ENCODE peak calls at places on chromosomes 13 and 19, in seven cellular contexts. N is endodermal cell, D is left ventricle myocardium inferior, A is transverse colon, B is BE2C, V is sigmoid colon, X is heart left ventricle. S is an unnamed sample. For H3K4me1 and H3K36me3, the result is how much of the 10 kb centered on the place peaks cover.

GRCh38 chr19:44356383-44357111 is at the start of gene ZNF112:
- DNase-seq in N (peak), D (peak), A (peak), B (peak), V (peak), X (peak), S (peak)

GRCh38 chr19:17933414-17934129 is 757 bp downstream of the CCDC124 start:
- DNase-seq in N (no peak), D (no peak), A (no peak), B (no peak), V (no peak), X (no peak), S (no peak)

GRCh38 chr19:50969413-50969760 is at the start of gene KLK6:
- DNase-seq in N (peak), D (no peak), A (no peak), B (no peak), V (no peak), X (no peak), S (no peak)

GRCh38 chr13:83377486-83377885 is 504.8 kb downstream of the SLITRK1 start:
- DNase-seq in N (no peak), D (no peak), A (no peak), B (no peak), V (no peak), X (no peak), S (no peak)

GRCh38 chr13:107210216-107211010 is 642.5 kb upstream of the ARGLU1 start:
- DNase-seq in N (no peak), D (no peak), A (no peak), B (no peak), V (no peak), X (no peak), S (no peak)

GRCh38 chr19:39156230-39156890 is 30.8 kb downstream of the PAK4 start:
- DNase-seq in N (no peak), D (no peak), A (no peak), B (peak), V (no peak), X (no peak), S (no peak)

GRCh38 chr13:63048648-63049047 is 1633.0 kb upstream of the PCDH20 start:
- DNase-seq in N (no peak), D (no peak), A (no peak), B (no peak), V (no peak), X (no peak), S (no peak)

GRCh38 chr13:93248627-93249047 is 22.0 kb downstream of the GPC6 start:
- DNase-seq in N (peak), D (no peak), A (no peak), B (peak), V (no peak), X (no peak), S (no peak)

GRCh38 chr13:107834268-107834667 is 381.1 kb downstream of the LIG4 start:
- DNase-seq in N (no peak), D (no peak), A (no peak), B (no peak), V (no peak), X (no peak), S (no peak)

GRCh38 chr19:3695986-3696659 is 4.1 kb downstream of the PIP5K1C start:
- DNase-seq in N (no peak), D (no peak), A (no peak), B (no peak), V (no peak), X (no peak), S (no peak)

GRCh38 chr13:108508263-108508662 is 121.1 kb upstream of the MYO16 start:
- DNase-seq in N (peak), D (no peak), A (no peak), B (no peak), V (no peak), X (no peak), S (no peak)

GRCh38 chr13:93709511-93710244 is 483.1 kb downstream of the GPC6 start:
- DNase-seq in N (no peak), D (no peak), A (no peak), B (no peak), V (no peak), X (no peak), S (no peak)

GRCh38 chr19:13847900-13848677 is 28.8 kb upstream of the NANOS3 start:
- DNase-seq in N (no peak), D (no peak), A (no peak), B (no peak), V (no peak), X (no peak), S (no peak)
- H3K4me1 ChIP-seq in N (under half), D (half or more), A (under half), B (under half), V (half or more), X (half or more), S (under half)

GRCh38 chr19:40702337-40703012 is 12.0 kb upstream of the NUMBL start:
- DNase-seq in N (peak), D (peak), A (no peak), B (peak), V (peak), X (no peak), S (peak)

GRCh38 chr19:40701758-40702157 is 11.3 kb upstream of the NUMBL start:
- DNase-seq in N (no peak), D (no peak), A (no peak), B (no peak), V (no peak), X (no peak), S (no peak)

GRCh38 chr19:40704491-40705361 is 12.0 kb downstream of the COQ8B start:
- DNase-seq in N (no peak), D (no peak), A (no peak), B (no peak), V (no peak), X (no peak), S (no peak)

GRCh38 chr19:40705362-40705651 is 11.4 kb downstream of the COQ8B start:
- DNase-seq in N (no peak), D (peak), A (no peak), B (no peak), V (no peak), X (peak), S (no peak)

GRCh38 chr19:40703029-40703755 is 12.7 kb upstream of the NUMBL start:
- DNase-seq in N (no peak), D (no peak), A (no peak), B (no peak), V (no peak), X (no peak), S (no peak)
- H3K36me3 ChIP-seq in N (under half), D (half or more), A (under half), B (under half), V (under half), X (half or more), S (under half)

DNA sequence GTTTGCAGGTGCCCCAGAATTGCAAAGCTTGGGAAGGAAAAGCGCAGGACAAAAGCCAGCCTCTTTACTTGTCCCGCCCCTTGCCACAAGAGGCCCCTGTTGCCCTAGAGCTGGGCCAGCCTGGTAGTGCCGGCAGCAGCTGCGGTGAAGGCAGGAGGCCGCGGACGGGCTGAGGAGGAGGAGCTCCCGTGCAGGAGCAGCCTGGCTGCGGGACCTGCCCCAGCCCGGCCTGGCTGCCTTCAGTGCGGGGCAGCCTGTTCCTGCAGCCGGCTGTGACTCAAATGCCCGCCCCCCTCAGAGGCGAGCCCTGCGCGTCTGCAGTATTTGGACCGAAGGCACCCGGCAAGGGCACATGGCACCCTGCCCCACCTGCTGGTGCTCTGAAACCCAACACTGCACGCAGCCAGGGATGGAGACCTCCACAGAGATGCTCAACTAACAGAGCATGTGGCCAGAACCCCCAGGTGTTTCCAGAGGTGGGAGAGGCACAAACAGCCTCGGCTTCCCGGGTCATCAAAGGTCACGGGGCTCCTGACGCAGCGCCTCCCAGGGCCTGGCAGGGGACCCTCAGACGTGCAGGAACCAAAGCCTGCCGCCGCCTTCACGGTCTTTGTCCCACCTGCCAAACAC is 29.7 kb downstream of the NAXD start:
- DNase-seq in N (peak), D (peak), A (peak), B (peak), V (peak), X (peak), S (peak)
- TF ChIP-seq CTCF in N (peak), D (peak), A (peak), B (peak), V (peak), X (peak), S (peak)

GRCh38 chr19:1214299-1214861 is 8.8 kb downstream of the STK11 start:
- DNase-seq in N (no peak), D (no peak), A (no peak), B (peak), V (no peak), X (no peak), S (no peak)
- H3K4me1 ChIP-seq in N (under half), D (half or more), A (half or more), B (under half), V (half or more), X (half or more), S (under half)

DNA sequence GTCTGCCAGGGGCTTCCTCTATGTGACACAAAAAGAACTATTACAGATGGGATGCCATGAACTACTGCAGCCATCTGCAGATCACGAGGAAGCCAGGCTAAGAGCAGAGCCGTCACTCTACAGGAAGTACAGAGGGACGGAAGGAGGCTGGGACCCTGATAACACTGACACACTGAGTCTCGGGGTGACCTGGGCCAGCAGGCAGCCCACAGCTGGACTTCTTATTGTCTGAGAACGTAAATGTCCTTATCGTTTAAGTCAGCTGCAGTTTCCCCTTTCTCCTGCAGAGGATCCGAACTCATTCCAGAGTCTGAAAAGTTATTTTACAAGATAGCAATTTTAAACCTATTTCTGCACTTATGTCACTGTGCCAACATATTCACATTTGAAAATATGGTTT is 20.7 kb downstream of the PARP4 start:
- DNase-seq in N (no peak), D (no peak), A (no peak), B (no peak), V (no peak), X (no peak), S (no peak)
- H3K36me3 ChIP-seq in N (half or more), D (half or more), A (under half), B (under half), V (half or more), X (half or more), S (under half)

DNA sequence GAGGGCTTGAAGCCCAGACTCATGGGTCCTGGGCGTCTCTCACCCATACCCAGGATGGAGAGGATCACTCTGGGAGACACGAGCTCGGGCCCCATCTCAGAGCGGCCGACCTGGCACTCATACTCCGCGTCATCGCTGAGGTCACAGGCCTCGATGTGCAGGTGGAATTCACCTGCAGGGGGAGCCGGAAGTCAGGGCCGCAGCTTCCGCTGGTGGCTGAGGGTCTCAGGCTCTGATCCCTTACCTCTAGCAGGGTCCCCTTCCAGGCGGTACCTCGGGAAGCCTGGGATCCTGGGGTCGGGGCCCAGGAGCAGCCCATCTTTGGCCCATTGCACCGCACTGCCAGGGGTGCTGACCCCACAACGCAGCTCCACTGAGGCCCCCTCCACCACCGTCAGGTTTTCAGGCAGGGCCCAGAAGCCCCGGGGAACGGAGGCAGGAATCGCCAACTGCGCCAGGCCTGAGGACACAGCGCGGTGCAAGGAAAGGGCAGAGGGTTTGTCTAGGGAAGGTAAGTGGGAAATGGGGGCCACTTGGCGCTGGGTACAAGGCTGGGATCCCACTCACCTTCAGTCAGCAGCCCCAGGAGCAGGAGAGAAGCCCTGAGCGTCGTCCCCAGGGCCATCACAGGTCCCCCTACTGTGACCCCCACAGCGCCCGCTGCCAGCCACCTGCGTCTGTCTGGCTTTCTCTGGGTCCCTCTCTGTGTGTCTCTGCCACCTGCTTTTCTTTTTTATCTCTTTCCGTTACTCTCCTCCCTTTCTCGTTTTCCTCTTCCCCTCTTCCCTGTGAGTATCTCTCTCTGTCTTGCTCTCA is 883 bp downstream of the NPHS1 start:
- DNase-seq in N (peak), D (no peak), A (no peak), B (peak), V (no peak), X (no peak), S (no peak)
- TF ChIP-seq CTCF in N (peak), D (no peak), A (no peak), B (peak), V (no peak), X (no peak), S (no peak)

DNA sequence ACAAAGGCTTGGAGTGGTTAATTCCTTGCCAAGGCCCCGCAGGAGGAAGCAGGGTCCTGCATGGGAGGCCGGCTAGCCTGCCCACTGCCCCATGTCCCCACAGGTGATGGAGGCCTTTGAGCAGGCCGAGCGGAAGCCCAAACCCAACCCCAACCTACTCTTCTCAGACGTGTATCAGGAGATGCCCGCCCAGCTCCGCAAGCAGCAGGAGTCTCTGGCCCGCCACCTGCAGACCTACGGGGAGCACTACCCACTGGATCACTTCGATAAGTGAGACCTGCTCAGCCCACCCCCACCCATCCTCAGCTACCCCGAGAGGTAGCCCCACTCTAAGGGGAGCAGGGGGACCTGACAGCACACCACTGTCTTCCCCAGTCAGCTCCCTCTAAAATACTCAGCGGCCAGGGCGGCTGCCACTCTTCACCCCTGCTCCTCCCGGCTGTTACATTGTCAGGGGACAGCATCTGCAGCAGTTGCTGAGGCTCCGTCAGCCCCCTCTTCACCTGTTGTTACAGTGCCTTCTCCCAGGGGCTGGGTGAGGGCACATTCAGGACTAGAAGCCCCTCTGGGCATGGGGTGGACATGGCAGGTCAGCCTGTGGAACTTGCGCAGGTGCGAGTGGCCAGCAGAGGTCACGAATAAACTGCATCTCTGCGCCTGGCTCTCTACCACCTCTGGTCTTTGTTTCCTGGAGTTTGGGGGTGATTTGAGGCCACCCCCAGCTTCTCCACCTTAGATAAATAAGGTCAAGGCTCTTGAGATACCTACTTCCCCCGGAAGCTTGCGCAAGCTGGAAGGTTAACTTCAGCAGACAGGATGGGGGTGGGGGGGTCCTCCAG is 2.6 kb downstream of the B3GNT8 start:
- DNase-seq in N (no peak), D (no peak), A (no peak), B (no peak), V (no peak), X (no peak), S (no peak)
- H3K4me1 ChIP-seq in N (under half), D (half or more), A (under half), B (under half), V (under half), X (half or more), S (under half)

DNA sequence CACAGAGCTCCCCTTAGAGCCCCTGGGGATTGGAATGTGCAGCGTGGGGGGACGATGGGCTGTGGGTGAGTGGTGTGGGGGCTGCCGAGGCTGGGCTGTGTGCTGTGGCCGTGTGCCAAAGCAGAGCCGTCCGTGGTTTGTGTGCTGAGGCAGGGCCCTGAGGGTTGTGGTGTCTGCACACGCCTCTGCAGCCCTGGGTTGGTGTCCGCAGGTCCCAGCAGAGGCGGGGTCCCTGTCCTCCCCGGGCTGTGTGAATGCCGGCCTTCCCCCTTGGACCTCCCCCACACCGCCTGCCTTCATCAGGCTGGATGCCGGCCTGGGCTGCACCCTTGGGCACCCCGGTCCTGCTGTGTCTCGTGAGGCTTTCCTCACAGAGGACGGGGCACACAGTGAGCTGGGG is 26.1 kb downstream of the DOT1L start:
- DNase-seq in N (no peak), D (no peak), A (no peak), B (no peak), V (no peak), X (no peak), S (no peak)
- H3K36me3 ChIP-seq in N (under half), D (under half), A (under half), B (half or more), V (under half), X (half or more), S (under half)

DNA sequence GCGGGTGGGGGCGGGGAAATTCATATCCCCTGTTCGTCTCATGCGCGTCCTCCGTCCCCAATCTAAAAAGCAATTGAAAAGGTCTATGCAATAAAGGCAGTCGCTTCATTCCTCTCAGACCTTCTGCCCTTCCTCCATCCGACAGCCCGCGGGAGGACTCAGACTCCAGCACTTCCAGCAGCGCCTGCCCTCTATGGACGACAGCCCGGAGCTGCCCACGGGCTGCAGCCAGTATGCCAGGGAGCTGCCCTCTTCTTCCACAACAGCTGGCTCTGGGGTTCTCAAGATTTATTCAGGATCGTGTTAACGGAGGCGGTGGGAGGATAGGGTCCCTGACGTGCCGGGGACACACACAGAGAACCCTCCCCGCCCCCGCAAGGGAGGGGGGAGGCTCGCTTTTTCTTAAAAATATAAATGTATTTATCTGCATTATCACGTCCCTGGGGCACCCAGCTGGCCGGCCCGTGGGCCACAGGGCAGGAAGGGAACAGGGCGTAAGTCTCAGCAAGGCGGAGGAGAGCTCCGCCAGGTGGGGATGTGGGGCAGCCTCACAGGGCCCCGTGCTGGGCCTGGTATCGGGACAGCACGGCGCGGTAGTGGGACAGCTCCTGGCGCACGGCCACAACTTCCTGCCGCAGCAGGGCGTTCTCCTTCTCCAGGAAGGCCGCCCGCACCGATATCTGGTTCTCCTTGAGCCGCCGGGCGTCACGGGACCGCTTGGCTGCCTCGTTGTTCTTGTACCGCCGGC is 6.7 kb downstream of the DBP start:
- DNase-seq in N (peak), D (peak), A (peak), B (peak), V (peak), X (peak), S (peak)
- TF ChIP-seq CTCF in N (peak), D (peak), A (no peak), B (peak), V (no peak), X (peak), S (no peak)

S was measured in mucosa of descending colon.